ENCODE peak calls at places on chromosomes 7 and 10, in ten cellular contexts. One of them, this sample, is unnamed.

GRCh38 chr7:12757443-12757842 is 70.0 kb downstream of the ARL4A start:
- DNase-seq in body of pancreas: no peak
- DNase-seq in CD8-positive, alpha-beta T cell: no peak
- DNase-seq in IMR-90: peak; percentile 91
- DNase-seq in hepatocyte: no peak
- DNase-seq in ovary: no peak
- DNase-seq in mesothelial cell of epicardium: no peak
- DNase-seq in suprapubic skin: no peak
- DNase-seq in coronary artery: no peak
- DNase-seq in K562: no peak
- DNase-seq in this sample: no peak

GRCh38 chr7:139560199-139560598 is 36.7 kb downstream of the CLEC2L start:
- DNase-seq in IMR-90: no peak
- DNase-seq in K562: no peak
- DNase-seq in body of pancreas: no peak
- DNase-seq in CD8-positive, alpha-beta T cell: no peak
- DNase-seq in coronary artery: no peak
- DNase-seq in mesothelial cell of epicardium: no peak
- DNase-seq in ovary: no peak
- DNase-seq in suprapubic skin: no peak
- DNase-seq in hepatocyte: no peak
- DNase-seq in this sample: no peak

GRCh38 chr7:130420943-130421578 is 19.8 kb downstream of the CEP41 start:
- DNase-seq in suprapubic skin: no peak
- DNase-seq in coronary artery: no peak
- DNase-seq in body of pancreas: no peak
- DNase-seq in ovary: no peak
- DNase-seq in hepatocyte: no peak
- DNase-seq in IMR-90: peak; percentile 28
- DNase-seq in CD8-positive, alpha-beta T cell: no peak
- DNase-seq in mesothelial cell of epicardium: no peak
- DNase-seq in K562: no peak
- DNase-seq in this sample: no peak

GRCh38 chr7:25308898-25309521 is 80.7 kb upstream of the NPVF start:
- DNase-seq in ovary: no peak
- DNase-seq in mesothelial cell of epicardium: no peak
- DNase-seq in coronary artery: no peak
- DNase-seq in suprapubic skin: no peak
- DNase-seq in CD8-positive, alpha-beta T cell: no peak
- DNase-seq in K562: no peak
- DNase-seq in body of pancreas: no peak
- DNase-seq in IMR-90: no peak
- DNase-seq in hepatocyte: no peak
- DNase-seq in this sample: no peak

GRCh38 chr7:65509368-65510186 is 135.9 kb downstream of the ZNF92 start:
- DNase-seq in coronary artery: no peak
- DNase-seq in ovary: no peak
- DNase-seq in hepatocyte: no peak
- DNase-seq in K562: peak; percentile 23
- DNase-seq in body of pancreas: no peak
- DNase-seq in mesothelial cell of epicardium: no peak
- DNase-seq in CD8-positive, alpha-beta T cell: no peak
- DNase-seq in suprapubic skin: no peak
- DNase-seq in IMR-90: no peak
- DNase-seq in this sample: no peak

GRCh38 chr7:93150200-93150835 is 2.1 kb upstream of the SAMD9L start:
- DNase-seq in IMR-90: peak; percentile 73
- DNase-seq in K562: no peak
- DNase-seq in suprapubic skin: no peak
- DNase-seq in CD8-positive, alpha-beta T cell: no peak
- DNase-seq in ovary: no peak
- DNase-seq in mesothelial cell of epicardium: no peak
- DNase-seq in coronary artery: no peak
- DNase-seq in hepatocyte: peak; percentile 10
- DNase-seq in body of pancreas: no peak
- DNase-seq in this sample: no peak

GRCh38 chr10:110817614-110818013 is 54.1 kb upstream of the PDCD4 start:
- DNase-seq in ovary: no peak
- DNase-seq in suprapubic skin: no peak
- DNase-seq in hepatocyte: no peak
- DNase-seq in body of pancreas: no peak
- DNase-seq in K562: no peak
- DNase-seq in IMR-90: no peak
- DNase-seq in CD8-positive, alpha-beta T cell: no peak
- DNase-seq in coronary artery: no peak
- DNase-seq in mesothelial cell of epicardium: no peak
- DNase-seq in this sample: no peak

GRCh38 chr10:126670886-126671285 is 393 bp upstream of the C10orf90 start:
- DNase-seq in suprapubic skin: no peak
- DNase-seq in coronary artery: no peak
- DNase-seq in hepatocyte: no peak
- DNase-seq in CD8-positive, alpha-beta T cell: no peak
- DNase-seq in ovary: no peak
- DNase-seq in K562: no peak
- DNase-seq in body of pancreas: no peak
- DNase-seq in mesothelial cell of epicardium: no peak
- DNase-seq in IMR-90: no peak
- DNase-seq in this sample: no peak

GRCh38 chr10:107687702-107688101 is 523.2 kb upstream of the SORCS1 start:
- DNase-seq in hepatocyte: no peak
- DNase-seq in mesothelial cell of epicardium: no peak
- DNase-seq in ovary: no peak
- DNase-seq in IMR-90: no peak
- DNase-seq in body of pancreas: peak; percentile 9
- DNase-seq in K562: no peak
- DNase-seq in suprapubic skin: no peak
- DNase-seq in CD8-positive, alpha-beta T cell: no peak
- DNase-seq in coronary artery: no peak
- DNase-seq in this sample: no peak

GRCh38 chr10:17349009-17349349 is 105.4 kb downstream of the ST8SIA6 start:
- DNase-seq in coronary artery: no peak
- DNase-seq in ovary: no peak
- DNase-seq in suprapubic skin: no peak
- DNase-seq in mesothelial cell of epicardium: no peak
- DNase-seq in CD8-positive, alpha-beta T cell: no peak
- DNase-seq in body of pancreas: no peak
- DNase-seq in hepatocyte: no peak
- DNase-seq in K562: no peak
- DNase-seq in IMR-90: no peak
- DNase-seq in this sample: no peak

GRCh38 chr7:83486957-83487356 is 162.0 kb downstream of the SEMA3E start:
- DNase-seq in suprapubic skin: no peak
- DNase-seq in K562: no peak
- DNase-seq in CD8-positive, alpha-beta T cell: no peak
- DNase-seq in body of pancreas: no peak
- DNase-seq in ovary: no peak
- DNase-seq in mesothelial cell of epicardium: no peak
- DNase-seq in hepatocyte: no peak
- DNase-seq in coronary artery: no peak
- DNase-seq in IMR-90: peak; percentile 21
- DNase-seq in this sample: no peak

GRCh38 chr10:786666-787512 is 97.4 kb upstream of the DIP2C start:
- DNase-seq in K562: no peak
- DNase-seq in ovary: no peak
- DNase-seq in mesothelial cell of epicardium: no peak
- DNase-seq in suprapubic skin: no peak
- DNase-seq in CD8-positive, alpha-beta T cell: no peak
- DNase-seq in coronary artery: peak; percentile 64
- DNase-seq in IMR-90: no peak
- DNase-seq in body of pancreas: no peak
- DNase-seq in hepatocyte: no peak
- DNase-seq in this sample: no peak

GRCh38 chr7:150307904-150308303 is 15.3 kb upstream of the LRRC61 start:
- DNase-seq in suprapubic skin: no peak
- DNase-seq in IMR-90: no peak
- DNase-seq in body of pancreas: no peak
- DNase-seq in K562: peak; percentile 5
- DNase-seq in hepatocyte: no peak
- DNase-seq in coronary artery: no peak
- DNase-seq in CD8-positive, alpha-beta T cell: no peak
- DNase-seq in ovary: no peak
- DNase-seq in mesothelial cell of epicardium: no peak
- DNase-seq in this sample: no peak

GRCh38 chr7:28133872-28134271 is 46.7 kb downstream of the JAZF1 start:
- DNase-seq in suprapubic skin: no peak
- DNase-seq in body of pancreas: no peak
- DNase-seq in CD8-positive, alpha-beta T cell: no peak
- DNase-seq in hepatocyte: no peak
- DNase-seq in IMR-90: no peak
- DNase-seq in K562: no peak
- DNase-seq in mesothelial cell of epicardium: no peak
- DNase-seq in coronary artery: no peak
- DNase-seq in ovary: no peak
- DNase-seq in this sample: no peak

GRCh38 chr7:8295638-8296361 is 33.8 kb upstream of the ICA1 start:
- DNase-seq in CD8-positive, alpha-beta T cell: peak; percentile 15
- DNase-seq in suprapubic skin: no peak
- DNase-seq in coronary artery: no peak
- DNase-seq in hepatocyte: peak; percentile 90
- DNase-seq in ovary: no peak
- DNase-seq in K562: peak; percentile 72
- DNase-seq in mesothelial cell of epicardium: no peak
- DNase-seq in body of pancreas: peak; percentile 86
- DNase-seq in IMR-90: peak; percentile 74
- DNase-seq in this sample: peak; percentile 21

GRCh38 chr10:115624448-115624847 is 531.3 kb downstream of the ATRNL1 start:
- DNase-seq in suprapubic skin: no peak
- DNase-seq in body of pancreas: no peak
- DNase-seq in hepatocyte: peak; percentile 5
- DNase-seq in ovary: no peak
- DNase-seq in CD8-positive, alpha-beta T cell: no peak
- DNase-seq in coronary artery: no peak
- DNase-seq in IMR-90: no peak
- DNase-seq in K562: no peak
- DNase-seq in mesothelial cell of epicardium: no peak
- DNase-seq in this sample: no peak

GRCh38 chr10:13961096-13961495 is 369.6 kb downstream of the FRMD4A start:
- DNase-seq in mesothelial cell of epicardium: no peak
- DNase-seq in ovary: no peak
- DNase-seq in hepatocyte: no peak
- DNase-seq in body of pancreas: no peak
- DNase-seq in suprapubic skin: no peak
- DNase-seq in K562: no peak
- DNase-seq in CD8-positive, alpha-beta T cell: no peak
- DNase-seq in coronary artery: no peak
- DNase-seq in IMR-90: peak; percentile 98
- DNase-seq in this sample: no peak

GRCh38 chr10:73591935-73592699 is 975 bp upstream of the USP54 start:
- DNase-seq in mesothelial cell of epicardium: no peak
- DNase-seq in suprapubic skin: peak; percentile 65
- DNase-seq in coronary artery: no peak
- DNase-seq in ovary: peak; percentile 37
- DNase-seq in body of pancreas: peak; percentile 81
- DNase-seq in hepatocyte: peak; percentile 81
- DNase-seq in CD8-positive, alpha-beta T cell: no peak
- DNase-seq in IMR-90: no peak
- DNase-seq in K562: peak; percentile 77
- DNase-seq in this sample: peak; percentile 12

DNA sequence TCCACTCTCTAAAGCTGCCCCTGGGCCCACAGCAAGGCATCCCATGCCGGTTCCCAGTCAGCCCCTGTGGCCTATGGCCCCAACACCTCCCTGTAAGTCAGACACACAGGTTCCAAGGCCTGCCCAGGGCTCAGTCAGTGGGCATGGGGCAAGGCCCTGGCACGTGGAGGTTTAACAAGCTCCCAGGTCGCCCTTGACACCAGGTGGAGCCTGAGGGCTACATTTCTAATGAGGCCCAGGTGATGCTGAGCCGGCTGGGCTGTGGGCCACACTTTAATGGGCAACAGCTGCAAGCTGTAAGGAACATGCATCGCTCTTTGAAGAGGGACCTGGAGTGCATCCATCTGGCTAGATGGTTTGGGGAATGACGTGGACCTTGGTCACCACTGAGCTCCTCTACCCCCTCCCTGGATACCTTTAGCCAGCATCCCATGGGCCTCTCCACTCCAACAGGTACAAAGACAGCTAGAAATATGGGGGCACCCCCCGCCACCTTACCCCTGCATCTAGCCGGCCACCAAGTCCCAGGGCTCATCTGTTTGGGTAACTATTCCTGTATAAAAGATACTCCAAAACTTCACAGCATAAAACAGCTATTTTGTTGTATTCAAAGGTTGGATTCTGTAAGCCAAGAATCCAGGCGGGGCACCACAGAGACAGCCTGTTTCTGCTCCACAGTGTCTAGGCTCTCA is 122.5 kb downstream of the OAT start:
- DNase-seq in suprapubic skin: no peak
- DNase-seq in K562: no peak
- DNase-seq in ovary: no peak
- DNase-seq in body of pancreas: no peak
- DNase-seq in hepatocyte: peak; percentile 37
- DNase-seq in CD8-positive, alpha-beta T cell: no peak
- DNase-seq in IMR-90: no peak
- DNase-seq in mesothelial cell of epicardium: no peak
- DNase-seq in coronary artery: peak; percentile 66
- DNase-seq in this sample: no peak
- TF ChIP-seq CTCF in suprapubic skin: no peak
- TF ChIP-seq CTCF in K562: no peak
- TF ChIP-seq CTCF in ovary: no peak
- TF ChIP-seq CTCF in body of pancreas: no peak
- TF ChIP-seq CTCF in hepatocyte: no peak
- TF ChIP-seq CTCF in CD8-positive, alpha-beta T cell: no peak
- TF ChIP-seq CTCF in IMR-90: no peak
- TF ChIP-seq CTCF in mesothelial cell of epicardium: no peak
- TF ChIP-seq CTCF in coronary artery: no peak
- TF ChIP-seq CTCF in this sample: no peak

GRCh38 chr10:77692782-77693181 is 55.2 kb upstream of the KCNMA1 start:
- DNase-seq in IMR-90: peak; percentile 68
- DNase-seq in mesothelial cell of epicardium: no peak
- DNase-seq in body of pancreas: peak; percentile 41
- DNase-seq in coronary artery: no peak
- DNase-seq in hepatocyte: no peak
- DNase-seq in suprapubic skin: no peak
- DNase-seq in K562: no peak
- DNase-seq in CD8-positive, alpha-beta T cell: no peak
- DNase-seq in ovary: no peak
- DNase-seq in this sample: no peak
- TF ChIP-seq CTCF in IMR-90: peak; percentile 28
- TF ChIP-seq CTCF in mesothelial cell of epicardium: no peak
- TF ChIP-seq CTCF in body of pancreas: no peak
- TF ChIP-seq CTCF in coronary artery: no peak
- TF ChIP-seq CTCF in hepatocyte: no peak
- TF ChIP-seq CTCF in suprapubic skin: no peak
- TF ChIP-seq CTCF in K562: no peak
- TF ChIP-seq CTCF in CD8-positive, alpha-beta T cell: no peak
- TF ChIP-seq CTCF in ovary: no peak
- TF ChIP-seq CTCF in this sample: no peak

GRCh38 chr10:34017281-34017680 is 682.8 kb upstream of the NRP1 start:
- DNase-seq in body of pancreas: no peak
- DNase-seq in hepatocyte: no peak
- DNase-seq in mesothelial cell of epicardium: no peak
- DNase-seq in K562: peak; percentile 17
- DNase-seq in IMR-90: no peak
- DNase-seq in ovary: no peak
- DNase-seq in coronary artery: no peak
- DNase-seq in CD8-positive, alpha-beta T cell: no peak
- DNase-seq in suprapubic skin: no peak
- DNase-seq in this sample: no peak
- TF ChIP-seq CTCF in body of pancreas: no peak
- TF ChIP-seq CTCF in hepatocyte: no peak
- TF ChIP-seq CTCF in mesothelial cell of epicardium: no peak
- TF ChIP-seq CTCF in K562: peak; percentile 58
- TF ChIP-seq CTCF in IMR-90: no peak
- TF ChIP-seq CTCF in ovary: no peak
- TF ChIP-seq CTCF in coronary artery: no peak
- TF ChIP-seq CTCF in CD8-positive, alpha-beta T cell: no peak
- TF ChIP-seq CTCF in suprapubic skin: no peak
- TF ChIP-seq CTCF in this sample: peak; percentile 19

GRCh38 chr7:36047254-36047653 is 105.8 kb upstream of the EEPD1 start:
- DNase-seq in mesothelial cell of epicardium: no peak
- DNase-seq in IMR-90: no peak
- DNase-seq in coronary artery: no peak
- DNase-seq in K562: no peak
- DNase-seq in CD8-positive, alpha-beta T cell: no peak
- DNase-seq in body of pancreas: no peak
- DNase-seq in suprapubic skin: no peak
- DNase-seq in hepatocyte: no peak
- DNase-seq in ovary: no peak
- DNase-seq in this sample: no peak
- TF ChIP-seq CTCF in mesothelial cell of epicardium: no peak
- TF ChIP-seq CTCF in IMR-90: no peak
- TF ChIP-seq CTCF in coronary artery: no peak
- TF ChIP-seq CTCF in K562: peak; percentile 21
- TF ChIP-seq CTCF in CD8-positive, alpha-beta T cell: no peak
- TF ChIP-seq CTCF in body of pancreas: no peak
- TF ChIP-seq CTCF in suprapubic skin: no peak
- TF ChIP-seq CTCF in hepatocyte: peak; percentile 16
- TF ChIP-seq CTCF in ovary: no peak
- TF ChIP-seq CTCF in this sample: peak; percentile 15

This sample was measured in progenitor cell of endocrine pancreas.